ENCODE peak calls at places on chromosomes 3 and 15, in four cellular contexts. K is mesothelial cell of epicardium, P is GM10248, H is mucosa of descending colon. V is an unnamed sample.
A peak's percentile ranks its signal among the peaks of the same experiment; 100 is the strongest.

GRCh38 chr3:159137966-159138365 is 336.1 kb downstream of the MFSD1 start:
- DNase-seq in H (no peak), P (no peak), K (no peak), V (no peak)

GRCh38 chr15:32956006-32956405 is 238.2 kb downstream of the GREM1 start:
- DNase-seq in P (peak; percentile 40), K (no peak), H (no peak), V (no peak)

GRCh38 chr3:38454179-38454883 is 641 bp downstream of the ACVR2B start:
- DNase-seq in P (peak; percentile 53), K (no peak), H (peak; percentile 73), V (peak; percentile 68)

GRCh38 chr15:76333720-76334437 is 2.7 kb upstream of the ISL2 start:
- DNase-seq in H (no peak), P (no peak), K (no peak), V (no peak)

GRCh38 chr3:126125781-126126251 is 41.9 kb upstream of the SLC41A3 start:
- DNase-seq in P (no peak), K (no peak), H (no peak), V (peak; percentile 6)

GRCh38 chr3:126378341-126378751 is 16.4 kb upstream of the CFAP100 start:
- DNase-seq in K (no peak), H (no peak), P (no peak), V (no peak)

GRCh38 chr15:96273317-96274086 is 57.0 kb upstream of the NR2F2 start:
- DNase-seq in P (no peak), K (no peak), H (no peak), V (no peak)

GRCh38 chr15:40053234-40054055 is 14.5 kb upstream of the SRP14 start:
- DNase-seq in P (no peak), H (peak; percentile 45), K (no peak), V (no peak)

GRCh38 chr3:53161345-53161819 is 373 bp downstream of the PRKCD start:
- DNase-seq in H (peak; percentile 78), P (no peak), K (no peak), V (peak; percentile 74)

GRCh38 chr15:34275154-34275553 is 50.3 kb downstream of the EMC4 start:
- DNase-seq in H (no peak), P (no peak), K (no peak), V (no peak)

GRCh38 chr3:37990527-37990926 is at the start of gene VILL:
- DNase-seq in H (peak; percentile 92), P (no peak), K (no peak), V (peak; percentile 71)

GRCh38 chr3:9715127-9715526 is 11.5 kb downstream of the CPNE9 start:
- DNase-seq in H (no peak), P (no peak), K (no peak), V (no peak)

GRCh38 chr15:57432141-57432701 is 55.9 kb downstream of the CGNL1 start:
- DNase-seq in P (no peak), K (no peak), H (no peak), V (no peak)

GRCh38 chr3:189157232-189158007 is 14.4 kb upstream of the TPRG1 start:
- DNase-seq in P (no peak), K (no peak), H (no peak), V (no peak)

GRCh38 chr15:34879112-34879511 is 83.8 kb upstream of the ACTC1 start:
- DNase-seq in P (no peak), K (no peak), H (no peak), V (no peak)

V was measured in lower lobe of right lung.